ENCODE peak calls at places on chromosomes 12 and 14, in six cellular contexts. P is A673, F is esophagus muscularis mucosa, Y is right atrium auricular region, B is testis, X is adrenal gland. L is an unnamed sample.

GRCh38 chr14:97459180-97459579 is 662.0 kb downstream of the VRK1 start:
- DNase-seq in P (no peak), F (no peak), Y (no peak), B (no peak), X (no peak), L (no peak)

GRCh38 chr12:79444089-79444488 is 246.7 kb downstream of the PAWR start:
- DNase-seq in P (peak), F (no peak), Y (no peak), B (no peak), X (no peak), L (no peak)

GRCh38 chr14:75047506-75047905 is 3.8 kb downstream of the MLH3 start:
- DNase-seq in P (no peak), F (no peak), Y (no peak), B (no peak), X (no peak), L (no peak)

GRCh38 chr12:45203767-45204166 is 12.1 kb upstream of the ANO6 start:
- DNase-seq in P (no peak), F (no peak), Y (no peak), B (no peak), X (no peak), L (no peak)

GRCh38 chr12:90910958-90911357 is 44.0 kb downstream of the CCER1 start:
- DNase-seq in P (no peak), F (no peak), Y (no peak), B (no peak), X (no peak), L (no peak)

GRCh38 chr12:68319988-68320623 is 12.1 kb downstream of the MDM1 start:
- DNase-seq in P (no peak), F (no peak), Y (peak), B (peak), X (no peak), L (no peak)

GRCh38 chr12:52217223-52217622 is 15.8 kb upstream of the KRT7 start:
- DNase-seq in P (no peak), F (no peak), Y (no peak), B (no peak), X (peak), L (peak)

GRCh38 chr12:93785262-93786010 is 108.3 kb downstream of the CRADD start:
- DNase-seq in P (peak), F (no peak), Y (peak), B (peak), X (peak), L (no peak)

GRCh38 chr14:50312734-50313054 is 570 bp downstream of the DMAC2L start:
- DNase-seq in P (no peak), F (no peak), Y (no peak), B (no peak), X (no peak), L (no peak)
- H3K27ac ChIP-seq in P (peak), F (peak), Y (peak), B (peak), X (peak), L (peak)

GRCh38 chr14:94936901-94937321 is 167.0 kb upstream of the GSC start:
- DNase-seq in P (no peak), F (no peak), Y (no peak), B (peak), X (peak), L (no peak)
- H3K4me3 ChIP-seq in P (peak), F (peak), Y (no peak), B (peak), X (peak), L (no peak)

GRCh38 chr12:100128509-100128908 is 14.2 kb downstream of the BLTP3B start:
- DNase-seq in P (peak), F (no peak), Y (no peak), B (no peak), X (peak), L (peak)
- TF ChIP-seq CTCF in P (peak), F (peak), Y (no peak), B (no peak), X (no peak), L (no peak)

GRCh38 chr14:91322623-91323022 is 78.1 kb upstream of the GPR68 start:
- DNase-seq in P (no peak), F (no peak), Y (no peak), B (no peak), X (no peak), L (no peak)

GRCh38 chr14:91323671-91324605 is 79.4 kb upstream of the GPR68 start:
- DNase-seq in P (peak), F (peak), Y (peak), B (peak), X (peak), L (peak)

GRCh38 chr14:91324606-91324950 is 80.1 kb upstream of the GPR68 start:
- DNase-seq in P (no peak), F (no peak), Y (no peak), B (no peak), X (no peak), L (no peak)

GRCh38 chr14:91321131-91321530 is 76.6 kb upstream of the GPR68 start:
- DNase-seq in P (no peak), F (no peak), Y (no peak), B (no peak), X (no peak), L (no peak)

GRCh38 chr14:91323031-91323430 is 78.5 kb upstream of the GPR68 start:
- DNase-seq in P (no peak), F (no peak), Y (no peak), B (no peak), X (no peak), L (no peak)
- H3K27ac ChIP-seq in P (no peak), F (peak), Y (peak), B (peak), X (peak), L (peak)

DNA sequence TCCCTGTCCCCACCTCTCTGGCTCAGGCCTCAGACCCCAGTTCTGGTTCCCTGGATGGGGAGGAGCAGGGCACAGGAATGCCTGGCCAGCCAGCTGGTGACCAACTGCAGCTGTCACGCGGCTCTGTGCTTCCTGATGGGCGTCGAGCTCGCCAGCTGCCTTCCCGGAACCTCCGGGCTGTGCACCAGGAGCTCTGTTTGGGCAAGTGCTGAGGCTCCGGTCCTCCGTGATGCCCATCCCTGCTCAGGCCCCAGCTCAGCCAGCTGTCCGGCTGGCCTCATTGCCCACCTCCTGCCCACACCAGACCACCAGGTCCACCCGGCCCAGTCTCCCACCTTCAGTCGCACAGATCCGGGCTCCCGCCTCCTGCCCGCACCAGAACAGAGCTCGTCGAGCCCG is 4.8 kb downstream of the IFFO1 start:
- DNase-seq in P (no peak), F (no peak), Y (peak), B (no peak), X (peak), L (no peak)
- H3K4me3 ChIP-seq in P (no peak), F (peak), Y (no peak), B (no peak), X (no peak), L (no peak)

GRCh38 chr12:62438098-62438692 is 28.4 kb upstream of the MON2 start:
- DNase-seq in P (peak), F (no peak), Y (peak), B (peak), X (peak), L (peak)

GRCh38 chr12:62434504-62435336 is 31.9 kb upstream of the MON2 start:
- DNase-seq in P (no peak), F (no peak), Y (no peak), B (peak), X (peak), L (no peak)

GRCh38 chr12:62436164-62436503 is 30.5 kb upstream of the MON2 start:
- DNase-seq in P (no peak), F (no peak), Y (no peak), B (peak), X (no peak), L (no peak)

DNA sequence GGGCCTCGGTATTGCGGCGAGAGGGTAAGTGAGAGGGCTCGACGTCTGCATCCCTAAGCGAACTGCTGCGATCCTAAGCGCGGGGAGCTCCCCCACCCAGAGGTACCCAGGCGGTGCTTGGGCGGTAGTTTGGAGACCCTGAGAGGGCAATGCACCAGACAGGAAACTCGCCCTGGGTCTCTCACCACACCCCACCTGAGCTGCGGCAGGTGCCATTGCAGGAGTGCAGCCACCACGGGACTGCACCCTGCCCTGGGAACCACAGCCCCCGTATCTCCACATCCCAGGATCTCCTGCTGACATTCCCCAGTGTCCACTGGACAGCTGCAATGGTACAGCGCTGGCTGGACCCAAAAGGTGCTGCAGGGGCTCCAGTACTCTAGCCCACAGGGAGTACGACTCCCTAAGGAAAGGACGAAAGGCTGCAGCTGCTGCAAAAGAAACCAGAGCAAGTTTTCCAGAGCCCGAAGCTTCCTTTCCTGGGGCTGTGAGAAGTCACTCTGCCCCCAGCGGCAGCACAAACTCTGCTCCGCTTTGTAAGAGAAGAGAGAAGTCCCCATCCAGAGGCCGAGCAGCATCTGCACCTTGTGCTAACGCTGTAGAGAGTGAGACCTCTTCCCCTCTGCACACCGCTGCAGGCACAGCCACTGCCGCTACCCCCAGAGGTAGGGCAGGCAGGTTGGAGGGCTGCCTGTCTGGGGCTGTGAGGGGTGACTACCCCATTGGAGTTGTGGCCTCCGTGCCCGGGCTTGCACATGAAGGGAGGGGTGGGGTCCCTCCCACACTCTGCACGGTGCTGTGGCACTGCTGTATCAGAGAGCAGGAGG is 31.1 kb upstream of the MON2 start:
- DNase-seq in P (peak), F (no peak), Y (peak), B (peak), X (peak), L (peak)
- TF ChIP-seq CTCF in P (peak), F (peak), Y (no peak), B (peak), X (peak), L (peak)

GRCh38 chr12:131897276-131897675 is 2.9 kb downstream of the ULK1 start:
- DNase-seq in P (no peak), F (no peak), Y (no peak), B (no peak), X (no peak), L (no peak)
- H3K27ac ChIP-seq in P (no peak), F (peak), Y (peak), B (peak), X (peak), L (peak)

DNA sequence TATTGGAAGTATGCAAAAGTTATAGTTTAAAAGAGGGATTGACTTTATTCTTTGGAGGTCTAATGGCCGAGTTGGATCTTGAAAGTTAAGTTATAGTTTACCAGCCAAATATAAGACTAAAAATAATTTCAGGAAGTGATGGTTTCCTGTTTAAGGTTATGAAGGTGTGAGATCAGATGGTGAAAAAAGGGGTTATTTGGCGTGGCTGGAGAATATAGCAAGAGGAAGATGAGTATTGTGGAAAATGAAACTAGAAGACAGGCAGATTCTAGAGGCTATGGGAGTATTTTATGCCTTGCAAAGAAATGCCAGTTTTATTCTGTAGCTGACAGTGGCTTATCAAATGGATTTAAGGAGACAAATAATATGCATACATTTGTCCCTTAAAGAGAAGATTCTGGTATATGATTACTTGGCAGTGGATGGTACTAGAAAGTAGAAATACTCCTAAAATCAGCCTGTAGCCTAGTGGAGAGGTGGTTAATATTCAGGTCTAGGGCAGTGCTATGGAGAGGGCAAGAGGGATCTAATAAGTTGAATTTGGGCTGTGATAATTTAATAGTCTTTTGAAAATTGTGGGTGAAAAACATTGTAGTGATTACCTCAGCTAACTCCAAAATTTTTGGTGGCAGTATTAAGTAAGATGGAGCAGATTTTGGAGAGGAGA is 1091.8 kb upstream of the ATXN7L3B start:
- DNase-seq in P (no peak), F (no peak), Y (no peak), B (no peak), X (no peak), L (no peak)
- H3K4me3 ChIP-seq in P (no peak), F (no peak), Y (no peak), B (no peak), X (no peak), L (no peak)

GRCh38 chr12:19999793-20000138 is 368.6 kb upstream of the PDE3A start:
- DNase-seq in P (no peak), F (no peak), Y (no peak), B (no peak), X (no peak), L (no peak)

GRCh38 chr12:19998968-19999792 is 369.2 kb upstream of the PDE3A start:
- DNase-seq in P (no peak), F (no peak), Y (no peak), B (no peak), X (no peak), L (no peak)

GRCh38 chr12:19997996-19998395 is 370.3 kb upstream of the PDE3A start:
- DNase-seq in P (no peak), F (no peak), Y (no peak), B (no peak), X (no peak), L (no peak)

GRCh38 chr12:19992311-19992710 is 376.0 kb upstream of the PDE3A start:
- DNase-seq in P (no peak), F (no peak), Y (no peak), B (no peak), X (no peak), L (peak)

DNA sequence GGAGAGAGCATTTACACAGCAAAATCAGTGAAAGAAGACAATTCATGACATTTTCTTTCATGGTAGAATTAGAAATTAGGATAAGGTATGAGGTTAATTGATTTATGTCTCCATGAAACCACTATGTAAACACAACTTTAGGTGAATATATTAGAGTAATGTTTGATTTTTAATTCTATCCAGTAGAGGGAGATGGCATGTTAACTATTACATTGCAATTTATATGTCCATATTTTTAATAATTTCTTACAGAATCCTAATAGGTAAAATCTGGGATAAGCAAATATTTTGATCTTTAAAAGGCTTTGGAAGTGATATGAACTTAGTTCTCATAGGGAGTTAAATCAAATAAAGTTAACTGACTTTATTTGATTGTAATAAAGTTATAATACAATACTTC is 373.4 kb upstream of the PDE3A start:
- DNase-seq in P (no peak), F (no peak), Y (no peak), B (no peak), X (no peak), L (no peak)
- TF ChIP-seq CTCF in P (peak), F (peak), Y (peak), B (no peak), X (no peak), L (no peak)

GRCh38 chr12:47621960-47622359 is 83.9 kb downstream of the RPAP3 start:
- DNase-seq in P (no peak), F (no peak), Y (no peak), B (no peak), X (no peak), L (no peak)
- H3K27ac ChIP-seq in P (no peak), F (no peak), Y (no peak), B (no peak), X (no peak), L (no peak)